ENCODE peak calls at places on chromosome 18, in eight cellular contexts. N is osteocyte; J is nucleus accumbens; S is CD4-positive, alpha-beta memory T cell; Y is stimulated activated CD4-positive, alpha-beta T cell treated with anti-CD3 and anti-CD28 coated beads, Interleukin-1b, Interleukin-23, amount 100 ng/mL, for 24 hours; T is RKO; P is activated CD4-positive, alpha-beta T cell treated with anti-CD3 and anti-CD28 coated beads for 24 hours; E is ACHN. I is an unnamed sample.

GRCh38 chr18:62280058-62280457 is 45.1 kb upstream of the TNFRSF11A start:
- DNase-seq in T (peak; percentile 32), P (no peak), S (no peak), E (no peak), J (no peak), N (no peak), Y (no peak), I (no peak)

GRCh38 chr18:40868110-40868858 is 1086.8 kb upstream of the PIK3C3 start:
- DNase-seq in J (no peak), Y (no peak), T (peak; percentile 87), S (no peak), P (no peak), N (no peak), E (peak; percentile 11), I (no peak)

GRCh38 chr18:26003817-26004216 is 86.6 kb downstream of the SS18 start:
- DNase-seq in Y (no peak), S (no peak), N (no peak), J (no peak), P (no peak), T (peak; percentile 3), E (no peak), I (no peak)

GRCh38 chr18:8751692-8752091 is 46.3 kb downstream of the MTCL1 start:
- DNase-seq in J (no peak), E (no peak), T (no peak), P (no peak), S (no peak), Y (no peak), N (no peak), I (no peak)

GRCh38 chr18:57060814-57061213 is 86.1 kb upstream of the BOD1L2 start:
- DNase-seq in Y (no peak), N (no peak), S (no peak), T (no peak), E (no peak), J (no peak), P (no peak), I (no peak)

GRCh38 chr18:2104620-2105462 is 466.5 kb downstream of the METTL4 start:
- DNase-seq in E (peak; percentile 38), S (peak; percentile 20), J (peak; percentile 15), P (peak; percentile 24), T (peak; percentile 22), N (no peak), Y (peak; percentile 2), I (peak; percentile 17)

GRCh38 chr18:49100226-49100968 is 149.6 kb upstream of the SMAD7 start:
- DNase-seq in S (no peak), J (no peak), T (no peak), P (no peak), Y (no peak), N (no peak), E (no peak), I (no peak)

GRCh38 chr18:28174181-28174906 is 2.6 kb downstream of the CDH2 start:
- DNase-seq in S (no peak), T (no peak), P (no peak), N (no peak), E (no peak), J (no peak), Y (no peak), I (no peak)

GRCh38 chr18:9825571-9826073 is 60.2 kb upstream of the TXNDC2 start:
- DNase-seq in J (no peak), E (peak; percentile 79), P (no peak), Y (no peak), N (no peak), S (no peak), T (no peak), I (no peak)

GRCh38 chr18:49041677-49042570 is 91.2 kb upstream of the SMAD7 start:
- DNase-seq in P (peak; percentile 23), T (peak; percentile 3), N (peak; percentile 80), S (peak; percentile 45), Y (no peak), E (peak; percentile 36), J (no peak), I (no peak)

I was measured in memory B cell.